ENCODE peak calls at places on chromosomes 6 and 20, in nine cellular contexts. X is C1 segment of cervical spinal cord; H is effector memory CD4-positive, alpha-beta T cell; W is ovary; K is chondrocyte; Z is activated CD4-positive, alpha-beta T cell treated with anti-CD3 and anti-CD28 coated beads, Interleukin-2, amount 10 ng/mL, durations not matched to agents 7 days and 5 days; F is AG04450; M is testis; L is brain microvascular endothelial cell. U is an unnamed sample.

GRCh38 chr20:62027698-62028321 is 37.9 kb downstream of the TAF4 start:
- DNase-seq in X (no peak), H (no peak), W (no peak), K (no peak), Z (no peak), F (no peak), M (no peak), L (no peak), U (no peak)

GRCh38 chr20:19633985-19634384 is 124.1 kb upstream of the RIN2 start:
- DNase-seq in X (no peak), H (no peak), W (no peak), K (no peak), Z (no peak), F (no peak), M (no peak), L (peak), U (no peak)

GRCh38 chr6:166360243-166361079 is 18.1 kb upstream of the SFT2D1 start:
- DNase-seq in X (no peak), H (no peak), W (no peak), K (no peak), Z (no peak), F (no peak), M (peak), L (no peak), U (no peak)

GRCh38 chr20:19784511-19785172 is 26.6 kb downstream of the RIN2 start:
- DNase-seq in X (peak), H (no peak), W (peak), K (peak), Z (peak), F (peak), M (peak), L (peak), U (peak)

GRCh38 chr20:56552911-56553629 is 20.0 kb downstream of the FAM209B start:
- DNase-seq in X (no peak), H (no peak), W (no peak), K (no peak), Z (no peak), F (no peak), M (no peak), L (no peak), U (no peak)

GRCh38 chr6:6912841-6913240 is 194.9 kb upstream of the RREB1 start:
- DNase-seq in X (no peak), H (no peak), W (no peak), K (no peak), Z (no peak), F (no peak), M (no peak), L (no peak), U (no peak)

GRCh38 chr6:24283043-24283985 is 74.5 kb downstream of the DCDC2 start:
- DNase-seq in X (peak), H (no peak), W (peak), K (no peak), Z (peak), F (no peak), M (peak), L (peak), U (peak)

GRCh38 chr6:74826318-74826717 is 379.5 kb downstream of the COL12A1 start:
- DNase-seq in X (no peak), H (no peak), W (no peak), K (no peak), Z (no peak), F (no peak), M (no peak), L (no peak), U (no peak)

GRCh38 chr6:151196571-151196970 is 43.2 kb upstream of the AKAP12 start:
- DNase-seq in X (no peak), H (no peak), W (peak), K (no peak), Z (no peak), F (peak), M (peak), L (no peak), U (no peak)

GRCh38 chr6:80548496-80548895 is 442.0 kb downstream of the BCKDHB start:
- DNase-seq in X (no peak), H (no peak), W (no peak), K (no peak), Z (no peak), F (no peak), M (peak), L (peak), U (no peak)

GRCh38 chr6:1280666-1281300 is 31.1 kb upstream of the FOXQ1 start:
- DNase-seq in X (no peak), H (no peak), W (no peak), K (no peak), Z (no peak), F (no peak), M (no peak), L (no peak), U (no peak)

GRCh38 chr20:41138527-41139226 is 1.3 kb downstream of the PLCG1 start:
- DNase-seq in X (peak), H (peak), W (no peak), K (no peak), Z (peak), F (no peak), M (no peak), L (no peak), U (peak)

GRCh38 chr20:13844296-13844695 is 59.5 kb downstream of the NDUFAF5 start:
- DNase-seq in X (no peak), H (no peak), W (no peak), K (no peak), Z (no peak), F (no peak), M (no peak), L (no peak), U (no peak)

GRCh38 chr6:138107078-138107751 is at the start of gene PERP:
- DNase-seq in X (no peak), H (peak), W (peak), K (no peak), Z (peak), F (no peak), M (peak), L (peak), U (peak)

GRCh38 chr20:50138479-50139393 is 14.8 kb downstream of the PEDS1 start:
- DNase-seq in X (peak), H (no peak), W (no peak), K (no peak), Z (no peak), F (no peak), M (peak), L (no peak), U (no peak)

GRCh38 chr6:53361549-53362031 is 12.8 kb upstream of the ELOVL5 start:
- DNase-seq in X (no peak), H (peak), W (no peak), K (no peak), Z (peak), F (no peak), M (peak), L (peak), U (peak)

GRCh38 chr6:106118835-106119443 is 32.8 kb downstream of the PRDM1 start:
- DNase-seq in X (no peak), H (no peak), W (no peak), K (no peak), Z (no peak), F (no peak), M (no peak), L (no peak), U (no peak)

U was measured in endothelial cell of umbilical vein.